ENCODE peak calls at places on chromosomes 2 and 18, in eight cellular contexts. F is GM12864, Z is AG09319, O is fibroblast of the aortic adventitia, Q is chondrocyte, T is heart left ventricle, K is suprapubic skin, V is progenitor cell of endocrine pancreas. G is an unnamed sample.

GRCh38 chr2:49335546-49335945 is 181.2 kb upstream of the FSHR start:
- DNase-seq in F (no peak), Z (no peak), O (no peak), Q (no peak), T (no peak), K (no peak), V (no peak), G (no peak)

GRCh38 chr18:77206676-77207370 is 42.8 kb upstream of the GALR1 start:
- DNase-seq in F (no peak), Z (no peak), O (peak; percentile 91), Q (no peak), T (peak; percentile 64), K (no peak), V (no peak), G (no peak)

GRCh38 chr2:26873584-26873983 is 25.7 kb downstream of the DPYSL5 start:
- DNase-seq in F (no peak), Z (no peak), O (no peak), Q (no peak), T (no peak), K (no peak), V (no peak), G (no peak)

GRCh38 chr2:54015809-54016703 is 45.3 kb upstream of the PSME4 start:
- DNase-seq in F (no peak), Z (peak; percentile 36), O (peak; percentile 81), Q (no peak), T (no peak), K (no peak), V (no peak), G (no peak)

GRCh38 chr2:159044804-159045286 is 76.4 kb downstream of the TANC1 start:
- DNase-seq in F (no peak), Z (no peak), O (peak; percentile 66), Q (no peak), T (peak; percentile 57), K (no peak), V (no peak), G (no peak)

GRCh38 chr2:141641462-141641861 is 489.4 kb downstream of the LRP1B start:
- DNase-seq in F (no peak), Z (no peak), O (no peak), Q (no peak), T (no peak), K (no peak), V (no peak), G (no peak)

GRCh38 chr2:74046441-74046840 is 61.7 kb downstream of the TET3 start:
- DNase-seq in F (no peak), Z (no peak), O (no peak), Q (no peak), T (no peak), K (no peak), V (no peak), G (no peak)

GRCh38 chr2:118990757-118991545 is 49.0 kb downstream of the MARCO start:
- DNase-seq in F (no peak), Z (no peak), O (no peak), Q (no peak), T (no peak), K (peak; percentile 65), V (no peak), G (no peak)

GRCh38 chr2:207970138-207970824 is 55.0 kb downstream of the PLEKHM3 start:
- DNase-seq in F (no peak), Z (no peak), O (no peak), Q (no peak), T (no peak), K (no peak), V (no peak), G (no peak)

GRCh38 chr2:236828002-236828401 is 257.7 kb upstream of the COPS8 start:
- DNase-seq in F (no peak), Z (no peak), O (peak; percentile 51), Q (no peak), T (no peak), K (peak; percentile 21), V (no peak), G (no peak)

GRCh38 chr2:75787532-75788132 is 76.9 kb upstream of the GCFC2 start:
- DNase-seq in F (no peak), Z (no peak), O (peak; percentile 32), Q (no peak), T (no peak), K (no peak), V (no peak), G (no peak)

GRCh38 chr18:34042423-34043146 is 182.1 kb downstream of the NOL4 start:
- DNase-seq in F (no peak), Z (no peak), O (no peak), Q (no peak), T (no peak), K (no peak), V (no peak), G (no peak)

GRCh38 chr18:40387130-40387821 is 1567.8 kb upstream of the PIK3C3 start:
- DNase-seq in F (no peak), Z (no peak), O (no peak), Q (no peak), T (no peak), K (no peak), V (no peak), G (no peak)

GRCh38 chr18:58721586-58722160 is 50.4 kb downstream of the MALT1 start:
- DNase-seq in F (no peak), Z (no peak), O (no peak), Q (no peak), T (peak; percentile 79), K (no peak), V (no peak), G (no peak)

GRCh38 chr2:153939124-153939796 is 67.5 kb downstream of the GALNT13 start:
- DNase-seq in F (no peak), Z (no peak), O (no peak), Q (no peak), T (no peak), K (no peak), V (no peak), G (no peak)

GRCh38 chr2:241730679-241731293 is 3.6 kb upstream of the D2HGDH start:
- DNase-seq in F (no peak), Z (no peak), O (no peak), Q (no peak), T (no peak), K (no peak), V (no peak), G (no peak)

GRCh38 chr18:33317640-33318039 is 122.9 kb downstream of the CCDC178 start:
- DNase-seq in F (no peak), Z (no peak), O (no peak), Q (no peak), T (no peak), K (no peak), V (no peak), G (no peak)

GRCh38 chr18:75694292-75694691 is 266.8 kb upstream of the SMIM21 start:
- DNase-seq in F (no peak), Z (no peak), O (no peak), Q (no peak), T (no peak), K (no peak), V (no peak), G (no peak)

GRCh38 chr2:25032094-25032493 is 9.8 kb upstream of the EFR3B start:
- DNase-seq in F (no peak), Z (no peak), O (peak; percentile 16), Q (no peak), T (no peak), K (no peak), V (no peak), G (no peak)

GRCh38 chr2:112880081-112880531 is 30.9 kb upstream of the IL37 start:
- DNase-seq in F (no peak), Z (no peak), O (peak; percentile 80), Q (no peak), T (no peak), K (no peak), V (no peak), G (no peak)

GRCh38 chr2:133993160-133993559 is 260.7 kb upstream of the MGAT5 start:
- DNase-seq in F (no peak), Z (no peak), O (peak; percentile 12), Q (no peak), T (peak; percentile 45), K (no peak), V (no peak), G (peak; percentile 10)

GRCh38 chr2:237194906-237195305 is 109.2 kb downstream of the COPS8 start:
- DNase-seq in F (no peak), Z (no peak), O (no peak), Q (no peak), T (no peak), K (no peak), V (no peak), G (no peak)

GRCh38 chr2:65377556-65378307 is 54.7 kb downstream of the SPRED2 start:
- DNase-seq in F (no peak), Z (peak; percentile 25), O (peak; percentile 69), Q (no peak), T (no peak), K (no peak), V (no peak), G (peak; percentile 51)

GRCh38 chr2:29014331-29014730 is 33.2 kb downstream of the TOGARAM2 start:
- DNase-seq in F (no peak), Z (no peak), O (no peak), Q (no peak), T (no peak), K (no peak), V (no peak), G (no peak)

GRCh38 chr2:29016500-29016899 is 35.4 kb downstream of the TOGARAM2 start:
- DNase-seq in F (no peak), Z (no peak), O (no peak), Q (no peak), T (peak; percentile 65), K (no peak), V (no peak), G (no peak)

GRCh38 chr2:29013046-29013780 is 32.1 kb downstream of the TOGARAM2 start:
- DNase-seq in F (no peak), Z (no peak), O (peak; percentile 13), Q (no peak), T (no peak), K (no peak), V (no peak), G (no peak)

GRCh38 chr2:29015701-29016470 is 34.8 kb downstream of the TOGARAM2 start:
- DNase-seq in F (no peak), Z (no peak), O (no peak), Q (no peak), T (peak; percentile 85), K (no peak), V (no peak), G (no peak)

GRCh38 chr2:29014811-29015414 is 33.8 kb downstream of the TOGARAM2 start:
- DNase-seq in F (no peak), Z (no peak), O (peak; percentile 12), Q (no peak), T (peak; percentile 81), K (no peak), V (no peak), G (no peak)
- TF ChIP-seq CTCF in F (no peak), Z (no peak), O (no peak), Q (peak; percentile 57), T (no peak), K (no peak), V (no peak), G (no peak)

GRCh38 chr2:172865422-172865821 is 129.8 kb downstream of the RAPGEF4 start:
- DNase-seq in F (no peak), Z (no peak), O (peak; percentile 14), Q (no peak), T (no peak), K (no peak), V (no peak), G (peak; percentile 17)
- TF ChIP-seq CTCF in F (peak; percentile 14), Z (peak; percentile 9), O (peak; percentile 16), Q (peak; percentile 32), T (no peak), K (no peak), V (no peak), G (no peak)

GRCh38 chr2:126244937-126245336 is 411.0 kb upstream of the GYPC start:
- DNase-seq in F (peak; percentile 3), Z (no peak), O (peak; percentile 28), Q (no peak), T (peak; percentile 57), K (no peak), V (peak; percentile 52), G (no peak)
- TF ChIP-seq CTCF in F (peak; percentile 57), Z (no peak), O (peak; percentile 27), Q (peak; percentile 78), T (peak; percentile 57), K (no peak), V (peak; percentile 79), G (no peak)

GRCh38 chr2:234406085-234406484 is 90.8 kb downstream of the ARL4C start:
- DNase-seq in F (no peak), Z (no peak), O (no peak), Q (no peak), T (no peak), K (no peak), V (no peak), G (no peak)
- TF ChIP-seq CTCF in F (no peak), Z (no peak), O (no peak), Q (peak; percentile 54), T (no peak), K (no peak), V (no peak), G (no peak)